ENCODE peak calls at places on chromosomes 5 and 9, in four cellular contexts. J is WTC11, C is neural progenitor cell, H is Calu3. O is an unnamed sample.

GRCh38 chr9:91253488-91253887 is 108.2 kb downstream of the AUH start:
- DNase-seq in J (no peak), C (no peak), H (no peak), O (no peak)

GRCh38 chr9:134297082-134297415 is 29.2 kb upstream of the RXRA start:
- DNase-seq in J (no peak), C (no peak), H (no peak), O (no peak)

GRCh38 chr5:109866051-109866450 is 176.3 kb downstream of the MAN2A1 start:
- DNase-seq in J (no peak), C (no peak), H (no peak), O (no peak)

GRCh38 chr5:147346006-147346561 is 111.3 kb downstream of the STK32A start:
- DNase-seq in J (no peak), C (peak), H (no peak), O (no peak)

GRCh38 chr5:143644751-143645150 is 167.2 kb upstream of the HMHB1 start:
- DNase-seq in J (no peak), C (no peak), H (no peak), O (no peak)

GRCh38 chr5:15566789-15567188 is 66.8 kb downstream of the FBXL7 start:
- DNase-seq in J (no peak), C (no peak), H (no peak), O (no peak)

GRCh38 chr5:68251804-68252648 is 36.5 kb downstream of the PIK3R1 start:
- DNase-seq in J (no peak), C (no peak), H (no peak), O (no peak)

GRCh38 chr9:17942498-17942897 is 363.6 kb downstream of the SH3GL2 start:
- DNase-seq in J (no peak), C (no peak), H (no peak), O (no peak)

GRCh38 chr9:123431581-123431980 is 75.6 kb downstream of the CRB2 start:
- DNase-seq in J (no peak), C (no peak), H (no peak), O (no peak)

GRCh38 chr5:111742595-111742994 is 14.4 kb downstream of the NREP start:
- DNase-seq in J (no peak), C (no peak), H (no peak), O (peak)

GRCh38 chr5:110165366-110165765 is 475.6 kb downstream of the MAN2A1 start:
- DNase-seq in J (no peak), C (no peak), H (no peak), O (no peak)

GRCh38 chr5:60810438-60811085 is 33.5 kb downstream of the ELOVL7 start:
- DNase-seq in J (no peak), C (no peak), H (peak), O (no peak)

GRCh38 chr5:37876926-37877325 is 37.1 kb upstream of the GDNF start:
- DNase-seq in J (no peak), C (no peak), H (no peak), O (no peak)

GRCh38 chr9:113222482-113222841 is 1.1 kb downstream of the SLC31A1 start:
- DNase-seq in J (no peak), C (no peak), H (no peak), O (no peak)

GRCh38 chr5:155915626-155916025 is 411.3 kb upstream of the SGCD start:
- DNase-seq in J (no peak), C (no peak), H (no peak), O (no peak)

DNA sequence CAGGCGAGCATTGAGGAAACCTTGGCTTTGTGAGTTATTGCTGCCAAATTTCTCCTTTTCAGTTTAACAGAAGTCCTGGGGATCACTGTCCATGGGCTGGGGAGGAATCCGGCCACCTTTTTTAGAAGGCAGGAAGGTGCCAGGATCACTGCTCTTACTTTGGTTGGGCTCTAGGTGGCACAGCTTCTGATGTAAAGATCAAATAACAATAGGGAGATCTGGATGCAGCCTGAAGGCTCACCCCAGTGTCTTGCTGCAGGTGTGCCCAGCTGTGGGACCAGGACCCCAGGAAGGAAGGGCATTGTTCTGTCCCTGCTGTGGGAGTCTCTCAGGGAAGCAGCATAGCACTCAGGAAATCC is 69.5 kb downstream of the DAB2IP start:
- DNase-seq in J (no peak), C (no peak), H (no peak), O (no peak)
- TF ChIP-seq CTCF in J (no peak), C (peak), H (no peak), O (peak)

GRCh38 chr5:180718810-180719453 is 20.9 kb downstream of the OR2Y1 start:
- DNase-seq in J (no peak), C (peak), H (peak), O (peak)
- TF ChIP-seq CTCF in J (no peak), C (peak), H (peak), O (peak)

GRCh38 chr9:98673681-98674080 is 35.1 kb downstream of the GABBR2 start:
- DNase-seq in J (no peak), C (no peak), H (no peak), O (no peak)

GRCh38 chr9:98678244-98678842 is 30.4 kb downstream of the GABBR2 start:
- DNase-seq in J (peak), C (peak), H (peak), O (no peak)
- TF ChIP-seq CTCF in J (peak), C (peak), H (peak), O (peak)

GRCh38 chr9:124815601-124816000 is 37.7 kb upstream of the WDR38 start:
- DNase-seq in J (no peak), C (no peak), H (no peak), O (no peak)

GRCh38 chr9:124814178-124814535 is 37.2 kb downstream of the OLFML2A start:
- DNase-seq in J (no peak), C (no peak), H (no peak), O (no peak)

GRCh38 chr9:124821247-124821623 is 32.0 kb upstream of the WDR38 start:
- DNase-seq in J (no peak), C (no peak), H (no peak), O (no peak)

GRCh38 chr9:124820606-124821246 is 32.5 kb upstream of the WDR38 start:
- DNase-seq in J (no peak), C (no peak), H (no peak), O (no peak)

GRCh38 chr9:124818431-124819281 is 34.6 kb upstream of the WDR38 start:
- DNase-seq in J (peak), C (no peak), H (peak), O (no peak)
- TF ChIP-seq CTCF in J (no peak), C (no peak), H (no peak), O (no peak)

GRCh38 chr5:73909474-73909873 is 283.5 kb downstream of the ARHGEF28 start:
- DNase-seq in J (no peak), C (no peak), H (no peak), O (no peak)

GRCh38 chr5:73908440-73908839 is 282.4 kb downstream of the ARHGEF28 start:
- DNase-seq in J (no peak), C (no peak), H (no peak), O (no peak)

GRCh38 chr5:73906277-73906676 is 280.3 kb downstream of the ARHGEF28 start:
- DNase-seq in J (no peak), C (no peak), H (no peak), O (no peak)

GRCh38 chr5:73908846-73909245 is 282.9 kb downstream of the ARHGEF28 start:
- DNase-seq in J (no peak), C (no peak), H (no peak), O (no peak)

DNA sequence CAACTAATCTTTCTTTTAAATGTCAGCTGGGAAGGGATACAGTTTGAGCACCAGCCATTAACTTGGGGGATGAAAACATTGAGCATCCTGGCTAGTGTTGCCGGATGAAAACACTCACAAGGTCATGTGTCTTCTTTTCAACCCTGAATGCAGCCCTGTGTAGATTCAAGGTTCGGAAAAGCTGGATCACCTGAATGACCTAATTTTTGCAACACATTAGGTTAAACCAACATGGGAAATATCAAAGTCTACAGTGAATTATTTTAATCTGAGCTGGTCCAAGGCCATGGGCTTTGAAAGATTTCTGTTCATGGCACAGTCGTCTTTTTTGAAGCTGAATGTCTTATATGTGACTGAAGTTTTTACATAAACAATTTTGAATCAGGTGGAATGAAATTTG is 281.2 kb downstream of the ARHGEF28 start:
- DNase-seq in J (no peak), C (no peak), H (no peak), O (no peak)
- TF ChIP-seq CTCF in J (no peak), C (no peak), H (no peak), O (no peak)

DNA sequence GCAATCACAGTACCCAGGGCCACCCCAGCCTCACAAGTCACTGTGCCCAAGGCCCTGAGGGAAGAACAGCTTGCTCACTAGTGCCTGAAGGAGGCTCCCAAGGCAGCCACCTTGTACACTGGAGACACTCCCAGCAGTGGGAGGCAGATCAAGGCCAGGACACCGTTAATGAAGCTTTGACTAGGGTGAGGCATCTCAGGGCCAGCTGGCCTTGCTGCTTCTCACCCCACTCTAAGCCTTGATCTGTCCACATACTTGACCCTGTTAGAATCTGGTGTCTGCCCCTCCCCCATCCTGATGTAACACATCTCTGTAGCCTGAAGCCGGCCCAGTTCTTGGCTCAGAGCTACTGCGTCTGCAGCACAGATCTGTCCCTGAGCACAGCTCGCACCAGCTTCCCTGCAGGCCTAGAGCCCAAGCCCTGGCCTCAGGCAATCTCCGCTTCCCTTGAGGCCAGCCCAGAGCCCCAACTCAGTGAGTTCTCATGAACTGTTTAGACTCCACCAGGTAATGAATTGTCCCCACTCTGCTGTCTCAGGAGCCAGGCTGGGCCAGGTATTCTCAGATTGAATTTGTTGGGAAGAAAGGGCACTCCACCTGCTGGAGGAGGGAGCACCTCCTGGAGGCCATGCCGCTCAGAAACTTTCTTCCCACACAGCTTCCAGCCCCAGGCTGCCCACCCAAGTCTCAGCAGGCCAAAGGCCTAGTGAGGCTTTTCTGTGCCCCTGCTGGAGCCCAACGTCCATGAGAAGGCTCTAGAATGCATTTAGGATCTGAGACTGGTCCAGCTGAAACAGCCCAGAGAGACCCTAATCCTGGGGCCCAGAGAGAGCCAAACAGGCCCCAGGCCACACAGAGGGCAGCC is 13.4 kb upstream of the JADE2 start:
- DNase-seq in J (peak), C (peak), H (peak), O (no peak)
- TF ChIP-seq CTCF in J (no peak), C (peak), H (peak), O (no peak)

GRCh38 chr5:175700991-175701390 is 43.1 kb downstream of the HRH2 start:
- DNase-seq in J (peak), C (no peak), H (peak), O (no peak)
- TF ChIP-seq CTCF in J (no peak), C (peak), H (no peak), O (peak)